ENCODE peak calls at places on chromosomes 7 and 10, in ten cellular contexts. One of them, this sample, is unnamed.
A peak's percentile ranks its signal among the peaks of the same experiment; 100 is the strongest.

GRCh38 chr10:94902570-94902969 is 35.9 kb upstream of the CYP2C9 start:
- DNase-seq in Peyer's patch: no peak
- DNase-seq in neural crest cell: no peak
- DNase-seq in GM13976: no peak
- DNase-seq in coronary artery: no peak
- DNase-seq in kidney epithelial cell: peak; percentile 61
- DNase-seq in endothelial cell: no peak
- DNase-seq in GM20000: no peak
- DNase-seq in heart right ventricle: no peak
- DNase-seq in tibial nerve: no peak
- DNase-seq in this sample: no peak

GRCh38 chr7:151406051-151406875 is 3.6 kb downstream of the WDR86 start:
- DNase-seq in Peyer's patch: no peak
- DNase-seq in neural crest cell: no peak
- DNase-seq in GM13976: no peak
- DNase-seq in coronary artery: no peak
- DNase-seq in kidney epithelial cell: no peak
- DNase-seq in endothelial cell: no peak
- DNase-seq in GM20000: no peak
- DNase-seq in heart right ventricle: no peak
- DNase-seq in tibial nerve: no peak
- DNase-seq in this sample: no peak

GRCh38 chr10:115851689-115852088 is 421.3 kb downstream of the GFRA1 start:
- DNase-seq in Peyer's patch: no peak
- DNase-seq in neural crest cell: no peak
- DNase-seq in GM13976: no peak
- DNase-seq in coronary artery: no peak
- DNase-seq in kidney epithelial cell: no peak
- DNase-seq in endothelial cell: no peak
- DNase-seq in GM20000: no peak
- DNase-seq in heart right ventricle: no peak
- DNase-seq in tibial nerve: no peak
- DNase-seq in this sample: no peak

GRCh38 chr7:132979524-132979923 is 102.4 kb downstream of the CHCHD3 start:
- DNase-seq in Peyer's patch: no peak
- DNase-seq in neural crest cell: no peak
- DNase-seq in GM13976: no peak
- DNase-seq in coronary artery: no peak
- DNase-seq in kidney epithelial cell: no peak
- DNase-seq in endothelial cell: no peak
- DNase-seq in GM20000: no peak
- DNase-seq in heart right ventricle: no peak
- DNase-seq in tibial nerve: no peak
- DNase-seq in this sample: no peak

GRCh38 chr7:101936223-101936611 is 118.8 kb downstream of the CUX1 start:
- DNase-seq in Peyer's patch: no peak
- DNase-seq in neural crest cell: no peak
- DNase-seq in GM13976: peak; percentile 43
- DNase-seq in coronary artery: no peak
- DNase-seq in kidney epithelial cell: no peak
- DNase-seq in endothelial cell: peak; percentile 20
- DNase-seq in GM20000: peak; percentile 40
- DNase-seq in heart right ventricle: no peak
- DNase-seq in tibial nerve: no peak
- DNase-seq in this sample: no peak

GRCh38 chr7:93031795-93032194 is 86.0 kb downstream of the SAMD9 start:
- DNase-seq in Peyer's patch: no peak
- DNase-seq in neural crest cell: no peak
- DNase-seq in GM13976: no peak
- DNase-seq in coronary artery: no peak
- DNase-seq in kidney epithelial cell: no peak
- DNase-seq in endothelial cell: no peak
- DNase-seq in GM20000: no peak
- DNase-seq in heart right ventricle: no peak
- DNase-seq in tibial nerve: no peak
- DNase-seq in this sample: no peak

GRCh38 chr7:3867847-3868246 is 566.8 kb downstream of the SDK1 start:
- DNase-seq in Peyer's patch: peak; percentile 54
- DNase-seq in neural crest cell: no peak
- DNase-seq in GM13976: no peak
- DNase-seq in coronary artery: no peak
- DNase-seq in kidney epithelial cell: no peak
- DNase-seq in endothelial cell: no peak
- DNase-seq in GM20000: no peak
- DNase-seq in heart right ventricle: no peak
- DNase-seq in tibial nerve: no peak
- DNase-seq in this sample: no peak

GRCh38 chr7:14270099-14270498 is 280.6 kb upstream of the ETV1 start:
- DNase-seq in Peyer's patch: no peak
- DNase-seq in neural crest cell: no peak
- DNase-seq in GM13976: no peak
- DNase-seq in coronary artery: no peak
- DNase-seq in kidney epithelial cell: no peak
- DNase-seq in endothelial cell: no peak
- DNase-seq in GM20000: no peak
- DNase-seq in heart right ventricle: no peak
- DNase-seq in tibial nerve: no peak
- DNase-seq in this sample: no peak

GRCh38 chr10:126964190-126964589 is 59.0 kb downstream of the DOCK1 start:
- DNase-seq in Peyer's patch: no peak
- DNase-seq in neural crest cell: no peak
- DNase-seq in GM13976: no peak
- DNase-seq in coronary artery: no peak
- DNase-seq in kidney epithelial cell: no peak
- DNase-seq in endothelial cell: no peak
- DNase-seq in GM20000: no peak
- DNase-seq in heart right ventricle: no peak
- DNase-seq in tibial nerve: no peak
- DNase-seq in this sample: peak; percentile 80

GRCh38 chr10:126975221-126975620 is 70.0 kb downstream of the DOCK1 start:
- DNase-seq in Peyer's patch: no peak
- DNase-seq in neural crest cell: no peak
- DNase-seq in GM13976: no peak
- DNase-seq in coronary artery: no peak
- DNase-seq in kidney epithelial cell: no peak
- DNase-seq in endothelial cell: no peak
- DNase-seq in GM20000: no peak
- DNase-seq in heart right ventricle: no peak
- DNase-seq in tibial nerve: no peak
- DNase-seq in this sample: no peak

GRCh38 chr10:126966938-126967337 is 61.7 kb downstream of the DOCK1 start:
- DNase-seq in Peyer's patch: no peak
- DNase-seq in neural crest cell: no peak
- DNase-seq in GM13976: no peak
- DNase-seq in coronary artery: no peak
- DNase-seq in kidney epithelial cell: no peak
- DNase-seq in endothelial cell: no peak
- DNase-seq in GM20000: no peak
- DNase-seq in heart right ventricle: no peak
- DNase-seq in tibial nerve: no peak
- DNase-seq in this sample: no peak

GRCh38 chr10:126972622-126973414 is 67.6 kb downstream of the DOCK1 start:
- DNase-seq in Peyer's patch: no peak
- DNase-seq in neural crest cell: no peak
- DNase-seq in GM13976: no peak
- DNase-seq in coronary artery: no peak
- DNase-seq in kidney epithelial cell: peak; percentile 87
- DNase-seq in endothelial cell: no peak
- DNase-seq in GM20000: no peak
- DNase-seq in heart right ventricle: no peak
- DNase-seq in tibial nerve: no peak
- DNase-seq in this sample: no peak

DNA sequence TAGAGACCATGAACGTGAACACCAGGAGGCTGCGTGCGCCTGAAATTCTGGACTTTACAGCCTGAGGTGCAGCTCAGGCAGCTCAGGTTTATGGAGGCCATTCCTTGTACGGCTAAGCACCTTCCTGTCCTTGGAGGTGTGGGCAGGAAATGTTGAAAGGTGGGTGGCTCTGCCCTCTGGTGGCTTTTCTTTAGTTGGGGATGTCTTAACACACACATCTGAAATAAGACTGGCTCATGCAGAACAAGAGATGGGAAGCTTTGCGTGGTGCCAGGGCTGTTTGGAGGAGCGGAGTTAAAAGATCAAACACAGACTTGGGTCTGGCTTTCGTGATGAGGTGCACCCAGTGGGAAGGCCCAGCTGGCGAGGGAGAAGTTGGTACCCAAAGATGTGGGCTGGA is 64.1 kb downstream of the DOCK1 start:
- DNase-seq in Peyer's patch: peak; percentile 52
- DNase-seq in neural crest cell: no peak
- DNase-seq in GM13976: no peak
- DNase-seq in coronary artery: no peak
- DNase-seq in kidney epithelial cell: no peak
- DNase-seq in endothelial cell: no peak
- DNase-seq in GM20000: no peak
- DNase-seq in heart right ventricle: no peak
- DNase-seq in tibial nerve: no peak
- DNase-seq in this sample: no peak
- TF ChIP-seq CTCF in Peyer's patch: no peak
- TF ChIP-seq CTCF in neural crest cell: no peak
- TF ChIP-seq CTCF in GM13976: no peak
- TF ChIP-seq CTCF in coronary artery: no peak
- TF ChIP-seq CTCF in kidney epithelial cell: peak; percentile 20
- TF ChIP-seq CTCF in endothelial cell: no peak
- TF ChIP-seq CTCF in GM20000: no peak
- TF ChIP-seq CTCF in heart right ventricle: peak; percentile 36
- TF ChIP-seq CTCF in tibial nerve: no peak
- TF ChIP-seq CTCF in this sample: no peak

DNA sequence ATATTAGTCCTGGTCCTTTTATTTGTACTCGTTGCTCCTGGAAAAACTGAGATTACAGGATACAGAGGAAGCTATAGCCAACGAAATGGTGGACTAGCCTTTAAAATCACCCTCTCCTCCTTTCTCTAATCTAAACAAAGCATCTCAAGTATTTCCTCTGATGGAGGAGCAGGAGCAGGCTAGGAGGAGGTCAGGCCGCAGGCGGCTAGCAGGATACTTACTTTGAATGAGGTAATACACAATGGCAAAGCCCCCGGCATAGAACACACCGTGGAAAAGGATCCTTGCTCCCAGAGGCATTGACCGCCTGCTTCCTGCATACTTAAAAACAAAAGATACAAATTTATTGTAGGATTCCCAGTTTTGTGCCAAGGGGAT is 64.4 kb downstream of the STK17A start:
- DNase-seq in Peyer's patch: no peak
- DNase-seq in neural crest cell: no peak
- DNase-seq in GM13976: no peak
- DNase-seq in coronary artery: no peak
- DNase-seq in kidney epithelial cell: no peak
- DNase-seq in endothelial cell: peak; percentile 47
- DNase-seq in GM20000: no peak
- DNase-seq in heart right ventricle: no peak
- DNase-seq in tibial nerve: no peak
- DNase-seq in this sample: no peak
- TF ChIP-seq CTCF in Peyer's patch: no peak
- TF ChIP-seq CTCF in neural crest cell: no peak
- TF ChIP-seq CTCF in GM13976: no peak
- TF ChIP-seq CTCF in coronary artery: no peak
- TF ChIP-seq CTCF in kidney epithelial cell: no peak
- TF ChIP-seq CTCF in endothelial cell: no peak
- TF ChIP-seq CTCF in GM20000: no peak
- TF ChIP-seq CTCF in heart right ventricle: no peak
- TF ChIP-seq CTCF in tibial nerve: no peak
- TF ChIP-seq CTCF in this sample: no peak

GRCh38 chr10:6406220-6407033 is 173.6 kb downstream of the PRKCQ start:
- DNase-seq in Peyer's patch: no peak
- DNase-seq in neural crest cell: no peak
- DNase-seq in GM13976: peak; percentile 52
- DNase-seq in coronary artery: peak; percentile 8
- DNase-seq in kidney epithelial cell: no peak
- DNase-seq in endothelial cell: no peak
- DNase-seq in GM20000: peak; percentile 34
- DNase-seq in heart right ventricle: no peak
- DNase-seq in tibial nerve: no peak
- DNase-seq in this sample: peak; percentile 23
- TF ChIP-seq CTCF in Peyer's patch: peak; percentile 46
- TF ChIP-seq CTCF in neural crest cell: peak; percentile 55
- TF ChIP-seq CTCF in GM13976: no peak
- TF ChIP-seq CTCF in coronary artery: no peak
- TF ChIP-seq CTCF in kidney epithelial cell: peak; percentile 40
- TF ChIP-seq CTCF in endothelial cell: peak; percentile 39
- TF ChIP-seq CTCF in GM20000: peak; percentile 9
- TF ChIP-seq CTCF in heart right ventricle: peak; percentile 42
- TF ChIP-seq CTCF in tibial nerve: peak; percentile 22
- TF ChIP-seq CTCF in this sample: peak; percentile 57

GRCh38 chr10:1966698-1967097 is 229.4 kb upstream of the ADARB2 start:
- DNase-seq in Peyer's patch: no peak
- DNase-seq in neural crest cell: no peak
- DNase-seq in GM13976: no peak
- DNase-seq in coronary artery: no peak
- DNase-seq in kidney epithelial cell: no peak
- DNase-seq in endothelial cell: no peak
- DNase-seq in GM20000: no peak
- DNase-seq in heart right ventricle: no peak
- DNase-seq in tibial nerve: no peak
- DNase-seq in this sample: no peak

GRCh38 chr10:1957057-1957456 is 219.7 kb upstream of the ADARB2 start:
- DNase-seq in Peyer's patch: no peak
- DNase-seq in neural crest cell: no peak
- DNase-seq in GM13976: no peak
- DNase-seq in coronary artery: no peak
- DNase-seq in kidney epithelial cell: no peak
- DNase-seq in endothelial cell: no peak
- DNase-seq in GM20000: no peak
- DNase-seq in heart right ventricle: no peak
- DNase-seq in tibial nerve: no peak
- DNase-seq in this sample: no peak

GRCh38 chr10:1963341-1963740 is 226.0 kb upstream of the ADARB2 start:
- DNase-seq in Peyer's patch: no peak
- DNase-seq in neural crest cell: no peak
- DNase-seq in GM13976: no peak
- DNase-seq in coronary artery: no peak
- DNase-seq in kidney epithelial cell: no peak
- DNase-seq in endothelial cell: no peak
- DNase-seq in GM20000: no peak
- DNase-seq in heart right ventricle: no peak
- DNase-seq in tibial nerve: no peak
- DNase-seq in this sample: no peak

GRCh38 chr10:1964476-1964875 is 227.2 kb upstream of the ADARB2 start:
- DNase-seq in Peyer's patch: no peak
- DNase-seq in neural crest cell: no peak
- DNase-seq in GM13976: no peak
- DNase-seq in coronary artery: no peak
- DNase-seq in kidney epithelial cell: no peak
- DNase-seq in endothelial cell: no peak
- DNase-seq in GM20000: no peak
- DNase-seq in heart right ventricle: no peak
- DNase-seq in tibial nerve: no peak
- DNase-seq in this sample: no peak

DNA sequence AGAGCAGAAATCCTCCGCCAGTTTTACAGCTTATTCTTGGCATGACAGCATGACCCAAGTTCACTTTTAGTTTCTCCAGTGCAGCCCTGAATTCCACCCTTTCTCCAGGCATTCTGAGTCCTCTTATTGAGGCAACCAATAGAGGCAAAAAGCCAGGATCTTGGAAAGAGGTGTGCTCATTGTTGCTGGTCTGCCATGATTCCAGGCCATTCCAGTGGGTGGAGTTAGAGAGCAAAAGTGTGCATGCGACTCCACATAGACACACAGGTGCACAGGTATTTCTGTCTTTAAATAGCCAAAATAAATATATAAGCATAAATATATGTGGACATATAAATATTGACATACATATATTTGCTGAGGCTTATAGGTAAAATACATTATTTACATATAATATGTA is 224.7 kb upstream of the ADARB2 start:
- DNase-seq in Peyer's patch: no peak
- DNase-seq in neural crest cell: no peak
- DNase-seq in GM13976: no peak
- DNase-seq in coronary artery: no peak
- DNase-seq in kidney epithelial cell: no peak
- DNase-seq in endothelial cell: no peak
- DNase-seq in GM20000: no peak
- DNase-seq in heart right ventricle: no peak
- DNase-seq in tibial nerve: no peak
- DNase-seq in this sample: no peak
- TF ChIP-seq CTCF in Peyer's patch: no peak
- TF ChIP-seq CTCF in neural crest cell: peak; percentile 20
- TF ChIP-seq CTCF in GM13976: no peak
- TF ChIP-seq CTCF in coronary artery: no peak
- TF ChIP-seq CTCF in kidney epithelial cell: peak; percentile 21
- TF ChIP-seq CTCF in endothelial cell: no peak
- TF ChIP-seq CTCF in GM20000: no peak
- TF ChIP-seq CTCF in heart right ventricle: no peak
- TF ChIP-seq CTCF in tibial nerve: no peak
- TF ChIP-seq CTCF in this sample: no peak

This sample was measured in osteocyte.